ENCODE peak calls at places on chromosome 21, in eight cellular contexts. U is left ventricle myocardium inferior; C is body of pancreas; A is tibial artery; H is ovary; B is CD8-positive, alpha-beta memory T cell; D is psoas muscle; S is CD8-positive, alpha-beta T cell. J is an unnamed sample.

GRCh38 chr21:17462276-17462981 is 50.4 kb upstream of the CXADR start:
- DNase-seq in S (no peak), H (no peak), A (no peak), C (peak; percentile 92), U (no peak), B (no peak), D (no peak), J (no peak)

GRCh38 chr21:31408306-31409088 is 64.4 kb upstream of the TIAM1 start:
- DNase-seq in S (no peak), H (no peak), D (no peak), U (no peak), B (no peak), C (no peak), A (no peak), J (no peak)

GRCh38 chr21:21163904-21164303 is 165.7 kb downstream of the NCAM2 start:
- DNase-seq in U (no peak), H (peak; percentile 14), A (no peak), S (no peak), B (no peak), C (peak; percentile 43), D (no peak), J (peak; percentile 1)

GRCh38 chr21:25191141-25191540 is 416.1 kb downstream of the MRPL39 start:
- DNase-seq in D (no peak), B (no peak), A (no peak), S (no peak), H (no peak), C (no peak), U (no peak), J (no peak)

GRCh38 chr21:38223893-38224540 is 32.8 kb upstream of the KCNJ15 start:
- DNase-seq in H (no peak), U (no peak), B (no peak), C (no peak), D (no peak), A (no peak), S (no peak), J (peak; percentile 16)

GRCh38 chr21:16541366-16541765 is 811.6 kb downstream of the USP25 start:
- DNase-seq in H (no peak), B (no peak), A (no peak), C (no peak), D (no peak), S (no peak), U (no peak), J (no peak)

GRCh38 chr21:33042812-33043211 is 17.1 kb downstream of the OLIG2 start:
- DNase-seq in U (no peak), C (no peak), D (no peak), A (no peak), H (no peak), B (no peak), S (no peak), J (no peak)

GRCh38 chr21:31772674-31773555 is 41.0 kb upstream of the SCAF4 start:
- DNase-seq in H (no peak), B (no peak), D (no peak), A (no peak), C (no peak), U (no peak), S (no peak), J (no peak)

GRCh38 chr21:37582613-37583012 is 216.0 kb downstream of the DYRK1A start:
- DNase-seq in S (no peak), A (no peak), C (peak; percentile 53), D (no peak), B (no peak), H (peak; percentile 36), U (no peak), J (no peak)

GRCh38 chr21:32314806-32315205 is 16.2 kb downstream of the MRAP start:
- DNase-seq in A (no peak), D (no peak), H (no peak), B (no peak), S (no peak), C (no peak), U (no peak), J (no peak)

GRCh38 chr21:17782051-17782450 is 37.1 kb downstream of the C21orf91 start:
- DNase-seq in B (no peak), D (no peak), A (no peak), S (peak; percentile 64), H (no peak), U (no peak), C (no peak), J (peak; percentile 65)

GRCh38 chr21:43191521-43191920 is 22.7 kb downstream of the CRYAA start:
- DNase-seq in A (peak; percentile 39), S (no peak), D (peak; percentile 38), B (no peak), C (no peak), U (no peak), H (peak; percentile 12), J (no peak)

GRCh38 chr21:25421327-25422028 is 185.8 kb downstream of the MRPL39 start:
- DNase-seq in A (no peak), U (no peak), H (no peak), S (no peak), D (no peak), C (peak; percentile 36), B (peak; percentile 23), J (peak; percentile 67)

GRCh38 chr21:25862596-25862995 is 127.8 kb downstream of the GABPA start:
- DNase-seq in B (no peak), D (no peak), C (peak; percentile 13), A (no peak), U (no peak), S (no peak), H (no peak), J (no peak)

GRCh38 chr21:34567574-34567973 is 47.3 kb downstream of the RCAN1 start:
- DNase-seq in B (no peak), C (no peak), S (no peak), U (no peak), D (no peak), A (no peak), H (no peak), J (no peak)

GRCh38 chr21:14541840-14542495 is 4.1 kb downstream of the SAMSN1 start:
- DNase-seq in D (no peak), C (no peak), U (no peak), A (no peak), H (no peak), S (no peak), B (no peak), J (no peak)

GRCh38 chr21:16194851-16195251 is 465.1 kb downstream of the USP25 start:
- DNase-seq in B (no peak), C (no peak), S (no peak), D (no peak), U (no peak), H (no peak), A (no peak), J (no peak)

GRCh38 chr21:33478858-33479678 is 706 bp downstream of the TMEM50B start:
- DNase-seq in A (peak; percentile 73), S (peak; percentile 60), C (peak; percentile 28), B (peak; percentile 31), D (peak; percentile 70), H (peak; percentile 49), U (no peak), J (peak; percentile 66)

GRCh38 chr21:33848252-33848953 is 67.2 kb downstream of the ATP5PO start:
- DNase-seq in C (no peak), D (no peak), S (no peak), A (no peak), U (no peak), B (no peak), H (no peak), J (no peak)

GRCh38 chr21:33419538-33420123 is 16.4 kb downstream of the IFNGR2 start:
- DNase-seq in C (no peak), H (no peak), B (no peak), D (no peak), U (no peak), S (no peak), A (no peak), J (no peak)

DNA sequence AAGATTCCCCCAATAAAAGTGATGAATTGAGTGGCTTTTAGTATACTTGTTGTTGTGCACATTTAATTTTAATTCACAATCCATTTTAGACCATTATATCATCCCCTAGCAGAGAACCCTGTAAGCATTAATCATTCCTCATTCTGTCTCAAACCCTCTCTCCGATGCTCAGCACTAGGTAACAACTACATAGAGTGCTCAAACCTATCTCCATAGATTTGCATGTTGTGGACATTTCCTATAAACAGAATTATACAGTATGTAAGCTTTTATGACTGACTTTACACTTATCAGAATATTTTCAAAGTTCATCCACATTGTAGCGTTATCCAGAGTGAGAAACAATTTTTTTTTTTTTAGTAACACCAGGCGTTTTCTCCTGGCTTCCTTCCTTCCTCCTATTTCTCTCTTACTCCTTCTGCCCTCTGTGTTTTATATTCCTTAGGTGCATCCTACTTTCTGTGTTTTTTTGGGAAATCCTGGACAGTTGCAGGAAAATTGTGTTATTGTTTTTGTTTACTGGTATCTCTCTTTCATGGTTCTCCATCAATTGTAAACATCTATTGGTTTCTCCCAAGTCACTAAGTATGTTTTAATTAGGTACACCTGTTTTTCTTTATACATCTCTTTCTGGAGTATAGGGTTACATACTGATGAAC is 1528.0 kb upstream of the TPTE start:
- DNase-seq in U (no peak), H (no peak), S (no peak), D (no peak), C (no peak), B (no peak), A (no peak), J (no peak)
- H3K9me3 ChIP-seq in U (peaks cover 14% of the 10 kb centered on the region), H (no peaks in the 10 kb centered on the region), S (no peaks in the 10 kb centered on the region), D (no peaks in the 10 kb centered on the region), C (no peaks in the 10 kb centered on the region), B (no peaks in the 10 kb centered on the region), A (no peaks in the 10 kb centered on the region), J (peaks cover 21% of the 10 kb centered on the region)

GRCh38 chr21:28392436-28392835 is 600.2 kb downstream of the LTN1 start:
- DNase-seq in C (no peak), D (no peak), S (no peak), B (no peak), A (no peak), U (no peak), H (no peak), J (no peak)
- H3K9me3 ChIP-seq in C (no peaks in the 10 kb centered on the region), D (no peaks in the 10 kb centered on the region), S (no peaks in the 10 kb centered on the region), B (no peaks in the 10 kb centered on the region), A (no peaks in the 10 kb centered on the region), U (no peaks in the 10 kb centered on the region), H (no peaks in the 10 kb centered on the region), J (peaks cover 4% of the 10 kb centered on the region)

DNA sequence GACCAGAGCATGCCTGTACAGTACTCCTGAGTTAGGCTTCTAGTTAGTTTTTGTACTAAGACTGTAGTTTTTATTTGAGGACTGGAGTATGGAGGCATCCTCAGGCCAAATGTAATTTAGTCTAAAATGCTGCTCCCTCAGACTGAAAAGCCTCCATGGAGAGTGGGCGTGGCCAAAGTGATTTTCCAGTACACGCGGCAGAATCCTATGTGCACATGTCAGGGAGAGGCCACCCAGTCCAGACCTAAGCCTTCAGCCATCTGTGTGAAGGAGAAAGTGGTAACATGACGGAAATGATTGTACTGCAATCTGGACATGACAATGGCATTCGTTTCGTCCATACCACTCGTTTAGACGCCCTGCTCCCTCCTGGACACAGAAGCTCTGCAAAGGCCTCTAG is 56.2 kb downstream of the PCP4 start:
- DNase-seq in D (no peak), B (no peak), U (no peak), A (no peak), H (no peak), C (no peak), S (no peak), J (no peak)
- H3K9me3 ChIP-seq in D (no peaks in the 10 kb centered on the region), B (no peaks in the 10 kb centered on the region), U (no peaks in the 10 kb centered on the region), A (no peaks in the 10 kb centered on the region), H (no peaks in the 10 kb centered on the region), C (no peaks in the 10 kb centered on the region), S (no peaks in the 10 kb centered on the region), J (no peaks in the 10 kb centered on the region)

DNA sequence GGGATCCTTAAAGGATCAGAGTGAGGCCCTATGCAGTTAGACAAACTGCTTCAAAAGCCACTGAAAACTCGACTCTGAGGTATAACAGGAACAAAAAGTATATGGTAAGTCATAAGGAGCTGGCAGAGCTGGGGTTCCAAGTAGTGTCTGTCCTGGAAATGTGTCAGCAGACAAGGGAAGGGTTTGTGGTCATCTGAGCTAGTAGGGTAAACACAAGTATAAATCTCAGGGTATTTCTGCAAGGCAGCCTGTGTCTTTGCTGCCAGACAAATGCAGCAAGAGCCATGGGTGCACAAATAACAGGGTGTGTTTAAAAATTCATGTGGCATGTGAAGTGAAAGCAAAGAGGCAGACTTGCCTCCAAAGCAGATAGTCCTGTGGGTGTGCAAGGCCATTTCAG is 759.0 kb upstream of the ADAMTS5 start:
- DNase-seq in C (no peak), H (no peak), B (no peak), D (no peak), S (no peak), U (no peak), A (no peak), J (no peak)
- H3K9me3 ChIP-seq in C (no peaks in the 10 kb centered on the region), H (no peaks in the 10 kb centered on the region), B (no peaks in the 10 kb centered on the region), D (peaks cover 4% of the 10 kb centered on the region), S (no peaks in the 10 kb centered on the region), U (peaks cover 23% of the 10 kb centered on the region), A (no peaks in the 10 kb centered on the region), J (peaks cover 3% of the 10 kb centered on the region)